ENCODE peak calls at places on chromosome 9, in eight cellular contexts. E, F, N, Q, S, X, K and O are unnamed samples.

GRCh38 chr9:94967481-94967880 is 241.0 kb downstream of the AOPEP start:
- DNase-seq in E (no peak), F (no peak), N (no peak), Q (peak; percentile 58), S (no peak), X (no peak), K (no peak), O (no peak)

GRCh38 chr9:126157409-126157808 is 169.2 kb upstream of the MVB12B start:
- DNase-seq in E (no peak), F (no peak), N (peak; percentile 39), Q (no peak), S (no peak), X (no peak), K (no peak), O (no peak)

GRCh38 chr9:86807577-86807976 is 139.7 kb downstream of the GAS1 start:
- DNase-seq in E (no peak), F (peak; percentile 22), N (no peak), Q (no peak), S (no peak), X (no peak), K (no peak), O (no peak)

GRCh38 chr9:129351642-129352151 is 173.6 kb upstream of the IER5L start:
- DNase-seq in E (no peak), F (peak; percentile 47), N (no peak), Q (no peak), S (no peak), X (no peak), K (no peak), O (no peak)

GRCh38 chr9:18822850-18823249 is 210.2 kb downstream of the SAXO1 start:
- DNase-seq in E (no peak), F (no peak), N (no peak), Q (no peak), S (no peak), X (no peak), K (no peak), O (no peak)

GRCh38 chr9:137987244-137988030 is 109.9 kb downstream of the CACNA1B start:
- DNase-seq in E (no peak), F (no peak), N (no peak), Q (no peak), S (no peak), X (no peak), K (no peak), O (no peak)

GRCh38 chr9:112555844-112556482 is 69.3 kb downstream of the KIAA1958 start:
- DNase-seq in E (no peak), F (no peak), N (no peak), Q (peak; percentile 59), S (no peak), X (no peak), K (no peak), O (no peak)

GRCh38 chr9:76512826-76513225 is 53.8 kb downstream of the GCNT1 start:
- DNase-seq in E (no peak), F (peak; percentile 66), N (no peak), Q (no peak), S (no peak), X (no peak), K (no peak), O (no peak)

GRCh38 chr9:5628183-5628529 is 751 bp upstream of the RIC1 start:
- DNase-seq in E (no peak), F (no peak), N (no peak), Q (no peak), S (no peak), X (no peak), K (no peak), O (no peak)

GRCh38 chr9:84278131-84278530 is 62.4 kb downstream of the SLC28A3 start:
- DNase-seq in E (no peak), F (no peak), N (no peak), Q (no peak), S (no peak), X (no peak), K (no peak), O (no peak)

GRCh38 chr9:34810187-34810524 is 100.2 kb upstream of the CCL21 start:
- DNase-seq in E (no peak), F (no peak), N (no peak), Q (no peak), S (no peak), X (no peak), K (no peak), O (no peak)

GRCh38 chr9:107422189-107422802 is 67.3 kb downstream of the KLF4 start:
- DNase-seq in E (peak; percentile 63), F (peak; percentile 79), N (peak; percentile 78), Q (peak; percentile 65), S (peak; percentile 70), X (no peak), K (peak; percentile 80), O (peak; percentile 48)

GRCh38 chr9:16213781-16214515 is 656.5 kb downstream of the BNC2 start:
- DNase-seq in E (peak; percentile 46), F (peak; percentile 99), N (no peak), Q (peak; percentile 17), S (peak; percentile 83), X (no peak), K (no peak), O (no peak)

GRCh38 chr9:89874351-89875321 is 269.8 kb downstream of the GADD45G start:
- DNase-seq in E (no peak), F (peak; percentile 49), N (peak; percentile 64), Q (peak; percentile 7), S (no peak), X (no peak), K (peak; percentile 48), O (no peak)

GRCh38 chr9:95425910-95426551 is 90.7 kb downstream of the PTCH1 start:
- DNase-seq in E (no peak), F (peak; percentile 50), N (no peak), Q (peak; percentile 31), S (no peak), X (no peak), K (no peak), O (peak; percentile 24)

GRCh38 chr9:114606068-114606467 is 5.0 kb upstream of the TMEM268 start:
- DNase-seq in E (no peak), F (no peak), N (no peak), Q (no peak), S (no peak), X (no peak), K (no peak), O (no peak)

GRCh38 chr9:122402403-122403268 is 31.8 kb downstream of the PTGS1 start:
- DNase-seq in E (no peak), F (peak; percentile 97), N (no peak), Q (no peak), S (peak; percentile 55), X (no peak), K (no peak), O (no peak)

GRCh38 chr9:126146254-126147145 is 180.1 kb upstream of the MVB12B start:
- DNase-seq in E (no peak), F (no peak), N (peak; percentile 50), Q (no peak), S (peak; percentile 12), X (no peak), K (no peak), O (peak; percentile 65)

GRCh38 chr9:132126837-132127236 is 35.0 kb upstream of the NTNG2 start:
- DNase-seq in E (no peak), F (no peak), N (no peak), Q (no peak), S (no peak), X (no peak), K (no peak), O (no peak)

GRCh38 chr9:76542360-76542759 is 83.4 kb downstream of the GCNT1 start:
- DNase-seq in E (no peak), F (no peak), N (no peak), Q (no peak), S (no peak), X (no peak), K (no peak), O (peak; percentile 15)

GRCh38 chr9:115494958-115495690 is 377.2 kb upstream of the TNC start:
- DNase-seq in E (no peak), F (peak; percentile 18), N (no peak), Q (no peak), S (no peak), X (no peak), K (no peak), O (no peak)

GRCh38 chr9:82763631-82764030 is 299.3 kb downstream of the RASEF start:
- DNase-seq in E (no peak), F (no peak), N (no peak), Q (no peak), S (no peak), X (no peak), K (no peak), O (peak; percentile 91)

GRCh38 chr9:123028136-123028535 is 5.3 kb upstream of the GPR21 start:
- DNase-seq in E (no peak), F (no peak), N (no peak), Q (no peak), S (no peak), X (no peak), K (no peak), O (no peak)

DNA sequence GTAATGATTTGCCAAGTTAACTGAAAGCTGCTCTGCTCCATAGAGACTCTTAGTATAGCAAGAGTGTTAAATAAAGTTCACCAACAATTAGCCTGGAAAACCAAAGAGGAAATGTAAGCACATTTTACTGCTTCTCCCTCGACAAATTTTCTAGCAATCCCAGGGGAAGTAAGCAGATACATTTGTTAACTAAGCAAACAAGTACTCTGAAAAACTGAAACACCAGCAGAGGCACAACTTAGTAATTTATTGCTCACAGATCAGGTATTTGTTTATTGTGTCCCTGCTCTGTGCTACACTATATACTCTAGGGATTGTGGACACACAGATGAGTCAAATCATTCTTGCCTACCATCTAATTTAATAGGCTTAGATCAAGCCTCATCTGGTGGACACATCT is 162.1 kb downstream of the GLIS3 start:
- DNase-seq in E (no peak), F (peak; percentile 48), N (no peak), Q (no peak), S (no peak), X (no peak), K (no peak), O (no peak)
- H3K4me3 ChIP-seq in E (no peak overlapping the region), F (no peak overlapping the region), N (no peak overlapping the region), Q (no peak overlapping the region), S (no peak overlapping the region), X (no peak overlapping the region), K (no peak overlapping the region), O (no peak overlapping the region)

GRCh38 chr9:26656003-26656940 is 236.3 kb downstream of the CAAP1 start:
- DNase-seq in E (no peak), F (peak; percentile 4), N (no peak), Q (no peak), S (no peak), X (no peak), K (no peak), O (peak; percentile 15)
- H3K4me3 ChIP-seq in E (no peak overlapping the region), F (no peak overlapping the region), N (no peak overlapping the region), Q (no peak overlapping the region), S (no peak overlapping the region), X (no peak overlapping the region), K (no peak overlapping the region), O (peak overlapping the region; percentile 9)

GRCh38 chr9:97440160-97440559 is 28.3 kb downstream of the TDRD7 start:
- DNase-seq in E (no peak), F (no peak), N (no peak), Q (no peak), S (no peak), X (no peak), K (no peak), O (no peak)
- H3K4me3 ChIP-seq in E (no peak overlapping the region), F (no peak overlapping the region), N (no peak overlapping the region), Q (no peak overlapping the region), S (no peak overlapping the region), X (no peak overlapping the region), K (no peak overlapping the region), O (no peak overlapping the region)

DNA sequence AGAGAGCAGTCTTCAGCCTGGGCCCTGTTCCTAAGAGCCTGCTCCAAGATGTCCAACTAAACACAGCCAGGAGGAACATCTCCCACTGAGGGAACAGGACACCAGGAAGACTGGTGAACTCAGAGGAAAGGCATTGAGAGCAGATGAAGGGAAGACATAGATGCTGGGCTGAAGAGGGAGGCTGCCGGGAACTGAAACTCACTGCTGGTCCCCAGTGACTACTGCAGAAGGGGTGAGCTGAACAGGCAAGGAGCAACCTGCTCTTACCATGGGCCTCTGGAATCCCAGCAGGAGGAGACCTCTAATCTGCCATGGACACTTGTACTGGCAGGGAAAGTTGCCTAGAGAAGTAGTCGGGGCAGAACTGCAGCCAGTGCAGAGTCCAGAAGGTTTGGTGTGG is 95.7 kb downstream of the TRPM3 start:
- DNase-seq in E (no peak), F (no peak), N (no peak), Q (no peak), S (no peak), X (no peak), K (no peak), O (no peak)
- H3K4me3 ChIP-seq in E (no peak overlapping the region), F (no peak overlapping the region), N (no peak overlapping the region), Q (no peak overlapping the region), S (no peak overlapping the region), X (no peak overlapping the region), K (no peak overlapping the region), O (no peak overlapping the region)